ENCODE peak calls at places on chromosomes 16 and 17, in seven cellular contexts. T is fibroblast of the conjunctiva; H is GM19239; L is stimulated activated CD8-positive, alpha-beta memory T cell treated with anti-CD3 and anti-CD28 coated beads, Interleukin-15, amount 100 ng/mL, for 4 hours; G is stimulated activated CD4-positive, alpha-beta T cell treated with anti-CD3 and anti-CD28 coated beads, Interleukin-15, amount 100 ng/mL, for 1 hour; Y is LHCN-M2; I is activated CD8-positive, alpha-beta memory T cell treated with anti-CD3 and anti-CD28 coated beads for 1 hour. R is an unnamed sample.

GRCh38 chr17:1485748-1486376 is 6.6 kb downstream of the MYO1C start:
- DNase-seq in Y (no peak), T (no peak), H (peak), G (peak), L (peak), I (no peak), R (no peak)

GRCh38 chr17:2511138-2511461 is 588 bp downstream of the METTL16 start:
- DNase-seq in G (no peak), I (no peak), T (no peak), H (no peak), L (no peak), Y (no peak), R (no peak)

GRCh38 chr16:678858-679807 is 1.1 kb upstream of the STUB1 start:
- DNase-seq in G (peak), I (no peak), L (no peak), Y (no peak), T (no peak), H (no peak), R (peak)

GRCh38 chr17:14355556-14355955 is 54.7 kb downstream of the HS3ST3B1 start:
- DNase-seq in T (no peak), L (no peak), Y (no peak), H (no peak), G (no peak), I (no peak), R (no peak)

GRCh38 chr16:733382-734207 is 6.7 kb downstream of the HAGHL start:
- DNase-seq in T (no peak), L (no peak), Y (no peak), I (no peak), G (peak), H (no peak), R (no peak)

GRCh38 chr17:29949708-29950107 is 8.3 kb downstream of the EFCAB5 start:
- DNase-seq in G (no peak), Y (no peak), H (no peak), L (no peak), T (no peak), I (no peak), R (no peak)

GRCh38 chr17:16419074-16419928 is 3.9 kb downstream of the TRPV2 start:
- DNase-seq in Y (peak), H (no peak), I (no peak), L (peak), T (peak), G (no peak), R (no peak)

GRCh38 chr17:78272914-78273258 is 41.5 kb downstream of the TMEM235 start:
- DNase-seq in L (no peak), Y (no peak), I (no peak), H (no peak), T (no peak), G (no peak), R (no peak)

GRCh38 chr16:85276258-85276657 is 164.0 kb upstream of the CIBAR2 start:
- DNase-seq in G (no peak), T (no peak), H (no peak), Y (no peak), L (no peak), I (no peak), R (no peak)

GRCh38 chr17:21089145-21089544 is 37.6 kb upstream of the DHRS7B start:
- DNase-seq in I (no peak), Y (peak), T (no peak), G (no peak), H (no peak), L (no peak), R (no peak)

GRCh38 chr17:67478266-67479118 is 101.4 kb downstream of the PITPNC1 start:
- DNase-seq in Y (peak), H (no peak), T (no peak), L (no peak), I (no peak), G (no peak), R (no peak)

GRCh38 chr17:47687748-47688147 is 6.2 kb upstream of the TBKBP1 start:
- DNase-seq in L (no peak), Y (no peak), T (no peak), G (no peak), I (no peak), H (no peak), R (no peak)

GRCh38 chr17:75906143-75906884 is 1.6 kb upstream of the MRPL38 start:
- DNase-seq in L (no peak), Y (no peak), G (no peak), H (no peak), I (no peak), T (no peak), R (no peak)

GRCh38 chr17:76485569-76485968 is 15.7 kb downstream of the RHBDF2 start:
- DNase-seq in Y (no peak), G (no peak), I (no peak), T (no peak), H (no peak), L (no peak), R (no peak)

GRCh38 chr17:19978206-19978802 is 676 bp upstream of the AKAP10 start:
- DNase-seq in H (peak), L (no peak), G (peak), I (no peak), Y (no peak), T (no peak), R (peak)

GRCh38 chr17:61431594-61432311 is 20.5 kb upstream of the TBX4 start:
- DNase-seq in L (no peak), T (no peak), H (no peak), G (no peak), I (no peak), Y (peak), R (peak)

GRCh38 chr16:75965504-75966374 is 239.4 kb upstream of the CPHXL start:
- DNase-seq in T (no peak), H (no peak), Y (peak), G (no peak), L (no peak), I (no peak), R (no peak)

GRCh38 chr17:77681820-77682219 is 276.7 kb upstream of the TNRC6C start:
- DNase-seq in L (no peak), Y (peak), G (no peak), H (no peak), I (no peak), T (peak), R (peak)

GRCh38 chr17:43013296-43013695 is 6.7 kb downstream of the IFI35 start:
- DNase-seq in H (no peak), G (no peak), T (no peak), L (no peak), I (no peak), Y (no peak), R (no peak)

GRCh38 chr17:61875285-61875684 is 12.0 kb upstream of the BRIP1 start:
- DNase-seq in H (no peak), G (no peak), Y (no peak), T (no peak), L (no peak), I (no peak), R (no peak)

GRCh38 chr16:86874141-86874540 is 295.8 kb downstream of the FOXL1 start:
- DNase-seq in I (no peak), L (no peak), Y (no peak), T (no peak), H (peak), G (no peak), R (no peak)

GRCh38 chr17:61294777-61295176 is 104.9 kb upstream of the TBX2 start:
- DNase-seq in Y (peak), H (no peak), I (no peak), L (no peak), G (no peak), T (no peak), R (no peak)

GRCh38 chr17:56656961-56657360 is 63.5 kb downstream of the NOG start:
- DNase-seq in H (no peak), T (no peak), G (no peak), L (no peak), Y (no peak), I (no peak), R (no peak)

GRCh38 chr17:4381690-4382671 is 15.5 kb upstream of the UBE2G1 start:
- DNase-seq in Y (no peak), T (no peak), H (no peak), G (no peak), I (no peak), L (no peak), R (no peak)

GRCh38 chr17:49979748-49980479 is 10.9 kb downstream of the DLX4 start:
- DNase-seq in H (no peak), G (no peak), Y (no peak), L (no peak), I (no peak), T (no peak), R (no peak)

GRCh38 chr17:81866440-81867122 is 4.6 kb downstream of the ARHGDIA start:
- DNase-seq in H (no peak), Y (peak), T (no peak), G (no peak), L (no peak), I (no peak), R (no peak)